ENCODE peak calls at places on chromosome 20, in four cellular contexts. U is mesendoderm; K is fibroblast of mammary gland; H is stimulated activated naive CD8-positive, alpha-beta T cell treated with anti-CD3 and anti-CD28 coated beads, Interleukin-15, amount 100 ng/mL, for 72 hours. A is an unnamed sample.

GRCh38 chr20:2563116-2563515 is 26.7 kb downstream of the TMC2 start:
- DNase-seq in U (no peak), H (no peak), K (no peak), A (no peak)

GRCh38 chr20:23139524-23139923 is 53.4 kb upstream of the CD93 start:
- DNase-seq in H (no peak), K (no peak), U (no peak), A (no peak)

GRCh38 chr20:62313021-62313420 is 10.2 kb downstream of the ADRM1 start:
- DNase-seq in U (no peak), K (no peak), H (no peak), A (no peak)

GRCh38 chr20:787827-788226 is 19.5 kb upstream of the SLC52A3 start:
- DNase-seq in H (no peak), U (no peak), K (no peak), A (no peak)

GRCh38 chr20:53652090-53652858 is 58.6 kb upstream of the ZNF217 start:
- DNase-seq in H (peak), K (peak), U (no peak), A (no peak)

GRCh38 chr20:57061058-57061900 is 205.2 kb downstream of the BMP7 start:
- DNase-seq in U (peak), H (no peak), K (no peak), A (no peak)

GRCh38 chr20:23156170-23156841 is 70.2 kb upstream of the CD93 start:
- DNase-seq in U (no peak), H (no peak), K (peak), A (peak)

GRCh38 chr20:22456109-22456508 is 128.3 kb downstream of the FOXA2 start:
- DNase-seq in K (no peak), H (no peak), U (peak), A (no peak)

GRCh38 chr20:40945189-40945588 is 83.4 kb upstream of the TOP1 start:
- DNase-seq in H (no peak), K (no peak), U (no peak), A (no peak)

GRCh38 chr20:4763776-4764525 is 42.2 kb downstream of the PRND start:
- DNase-seq in K (no peak), H (no peak), U (no peak), A (no peak)

GRCh38 chr20:62367483-62368302 is 581 bp upstream of the LAMA5 start:
- DNase-seq in U (peak), H (peak), K (no peak), A (no peak)

GRCh38 chr20:22931653-22932052 is 103.5 kb upstream of the SSTR4 start:
- DNase-seq in K (no peak), U (no peak), H (no peak), A (no peak)

GRCh38 chr20:29750268-29750899 is 1507.1 kb upstream of the DEFB115 start:
- DNase-seq in H (no peak), K (no peak), U (no peak), A (no peak)

GRCh38 chr20:44014807-44015732 is 100.4 kb downstream of the TOX2 start:
- DNase-seq in K (peak), H (no peak), U (no peak), A (no peak)

GRCh38 chr20:44017905-44018683 is 103.4 kb downstream of the TOX2 start:
- DNase-seq in U (no peak), K (peak), H (no peak), A (peak)

GRCh38 chr20:35014537-35014936 is 58.9 kb downstream of the MYH7B start:
- DNase-seq in U (no peak), K (no peak), H (no peak), A (no peak)

GRCh38 chr20:2631228-2631627 is 21.2 kb upstream of the NOP56 start:
- DNase-seq in H (no peak), K (peak), U (peak), A (peak)

GRCh38 chr20:22428051-22428450 is 156.3 kb downstream of the FOXA2 start:
- DNase-seq in H (no peak), K (no peak), U (no peak), A (no peak)

GRCh38 chr20:38538789-38539188 is 42.2 kb upstream of the ADIG start:
- DNase-seq in H (no peak), U (no peak), K (no peak), A (no peak)

GRCh38 chr20:17854307-17854903 is 114.2 kb downstream of the SNX5 start:
- DNase-seq in K (peak), H (no peak), U (peak), A (peak)

GRCh38 chr20:25271486-25272222 is 23.8 kb downstream of the PYGB start:
- DNase-seq in U (no peak), K (no peak), H (no peak), A (no peak)

GRCh38 chr20:64114356-64114971 is 7.1 kb upstream of the NPBWR2 start:
- DNase-seq in H (no peak), U (no peak), K (no peak), A (no peak)

GRCh38 chr20:3041818-3042504 is 1.5 kb upstream of the GNRH2 start:
- DNase-seq in U (no peak), H (no peak), K (peak), A (peak)

GRCh38 chr20:17610566-17611289 is 40.9 kb downstream of the DSTN start:
- DNase-seq in K (no peak), U (no peak), H (peak), A (peak)

GRCh38 chr20:24949756-24950127 is 673 bp downstream of the CST7 start:
- DNase-seq in K (no peak), U (peak), H (peak), A (no peak)

A was measured in fibroblast of lung.